ENCODE peak calls at places on chromosome 11, in four cellular contexts. Z is cardiac muscle cell; U is fibroblast of gingiva; O is CD8-positive, alpha-beta T cell. Y is an unnamed sample.

GRCh38 chr11:38332046-38332445 is 1734.0 kb upstream of the RAG2 start:
- DNase-seq in Z (no peak), U (no peak), O (no peak), Y (no peak)

GRCh38 chr11:122163420-122163819 is 47.4 kb upstream of the BLID start:
- DNase-seq in Z (peak), U (no peak), O (no peak), Y (no peak)

GRCh38 chr11:128222245-128222959 is 365.0 kb downstream of the ETS1 start:
- DNase-seq in Z (no peak), U (no peak), O (no peak), Y (no peak)

GRCh38 chr11:59767212-59767611 is 12.0 kb downstream of the STX3 start:
- DNase-seq in Z (peak), U (no peak), O (no peak), Y (no peak)

GRCh38 chr11:41245704-41246398 is 213.6 kb downstream of the LRRC4C start:
- DNase-seq in Z (no peak), U (no peak), O (no peak), Y (no peak)

GRCh38 chr11:80722616-80723015 is 1281.8 kb upstream of the TENM4 start:
- DNase-seq in Z (peak), U (no peak), O (no peak), Y (no peak)

GRCh38 chr11:19963697-19964340 is 196.5 kb downstream of the DBX1 start:
- DNase-seq in Z (no peak), U (no peak), O (no peak), Y (no peak)

GRCh38 chr11:102614485-102614884 is 10.6 kb downstream of the MMP20 start:
- DNase-seq in Z (no peak), U (no peak), O (no peak), Y (no peak)

GRCh38 chr11:126829716-126830115 is 170.9 kb downstream of the KIRREL3 start:
- DNase-seq in Z (no peak), U (no peak), O (no peak), Y (no peak)

GRCh38 chr11:61162092-61162935 is 1.1 kb upstream of the VPS37C start:
- DNase-seq in Z (peak), U (peak), O (no peak), Y (peak)

GRCh38 chr11:29012507-29012906 is 904.3 kb downstream of the METTL15 start:
- DNase-seq in Z (no peak), U (no peak), O (no peak), Y (no peak)